ENCODE peak calls at places on chromosomes 16 and 17, in four cellular contexts. One of them, this sample, is unnamed.

GRCh38 chr17:50033316-50033715 is 22.6 kb upstream of the ITGA3 start:
- DNase-seq in tibial nerve: no peak
- DNase-seq in uterus: no peak
- DNase-seq in A549: no peak
- DNase-seq in this sample: no peak

GRCh38 chr16:59088401-59088800 is 354.3 kb upstream of the GOT2 start:
- DNase-seq in A549: no peak
- DNase-seq in uterus: no peak
- DNase-seq in tibial nerve: no peak
- DNase-seq in this sample: no peak

GRCh38 chr16:53891409-53892139 is 187.6 kb downstream of the FTO start:
- DNase-seq in uterus: no peak
- DNase-seq in A549: no peak
- DNase-seq in tibial nerve: no peak
- DNase-seq in this sample: no peak

GRCh38 chr17:61275395-61275794 is 124.2 kb upstream of the TBX2 start:
- DNase-seq in tibial nerve: no peak
- DNase-seq in A549: no peak
- DNase-seq in uterus: no peak
- DNase-seq in this sample: no peak

GRCh38 chr17:73769480-73769879 is 125.2 kb upstream of the SDK2 start:
- DNase-seq in tibial nerve: no peak
- DNase-seq in uterus: no peak
- DNase-seq in A549: no peak
- DNase-seq in this sample: no peak

GRCh38 chr17:1480747-1481465 is 11.6 kb downstream of the MYO1C start:
- DNase-seq in tibial nerve: no peak
- DNase-seq in A549: no peak
- DNase-seq in uterus: no peak
- DNase-seq in this sample: no peak

GRCh38 chr17:28908640-28909098 is 5.8 kb upstream of the DHRS13 start:
- DNase-seq in uterus: peak; percentile 73
- DNase-seq in A549: no peak
- DNase-seq in tibial nerve: no peak
- DNase-seq in this sample: no peak

GRCh38 chr17:47810200-47810821 is 11.3 kb downstream of the OSBPL7 start:
- DNase-seq in uterus: no peak
- DNase-seq in A549: peak; percentile 75
- DNase-seq in tibial nerve: no peak
- DNase-seq in this sample: no peak

GRCh38 chr16:82530883-82531282 is 95.9 kb upstream of the CDH13 start:
- DNase-seq in uterus: no peak
- DNase-seq in tibial nerve: no peak
- DNase-seq in A549: no peak
- DNase-seq in this sample: no peak

GRCh38 chr17:50686494-50687199 is 21.1 kb downstream of the ANKRD40 start:
- DNase-seq in A549: peak; percentile 93
- DNase-seq in tibial nerve: no peak
- DNase-seq in uterus: peak; percentile 88
- DNase-seq in this sample: peak; percentile 89

GRCh38 chr16:54628796-54629625 is 301.7 kb upstream of the IRX5 start:
- DNase-seq in uterus: no peak
- DNase-seq in A549: no peak
- DNase-seq in tibial nerve: no peak
- DNase-seq in this sample: no peak

GRCh38 chr17:58488428-58488890 is 251 bp upstream of the HSF5 start:
- DNase-seq in uterus: no peak
- DNase-seq in tibial nerve: no peak
- DNase-seq in A549: no peak
- DNase-seq in this sample: no peak

GRCh38 chr17:18157354-18157985 is 26.2 kb upstream of the ALKBH5 start:
- DNase-seq in A549: no peak
- DNase-seq in uterus: no peak
- DNase-seq in tibial nerve: no peak
- DNase-seq in this sample: no peak

GRCh38 chr16:49855822-49856740 is at the start of gene ZNF423:
- DNase-seq in tibial nerve: no peak
- DNase-seq in uterus: peak; percentile 40
- DNase-seq in A549: no peak
- DNase-seq in this sample: no peak

GRCh38 chr17:11981862-11982261 is 15.4 kb downstream of the ZNF18 start:
- DNase-seq in A549: no peak
- DNase-seq in tibial nerve: no peak
- DNase-seq in uterus: no peak
- DNase-seq in this sample: no peak

GRCh38 chr16:10625595-10626357 is 45.4 kb upstream of the EMP2 start:
- DNase-seq in tibial nerve: no peak
- DNase-seq in A549: peak; percentile 29
- DNase-seq in uterus: no peak
- DNase-seq in this sample: no peak

GRCh38 chr17:3910420-3911270 is 5.6 kb downstream of the P2RX1 start:
- DNase-seq in A549: no peak
- DNase-seq in uterus: no peak
- DNase-seq in tibial nerve: no peak
- DNase-seq in this sample: no peak
- H3K4me3 ChIP-seq in A549: no peak overlapping the region
- H3K4me3 ChIP-seq in uterus: no peak overlapping the region
- H3K4me3 ChIP-seq in tibial nerve: no peak overlapping the region
- H3K4me3 ChIP-seq in this sample: no peak overlapping the region

DNA sequence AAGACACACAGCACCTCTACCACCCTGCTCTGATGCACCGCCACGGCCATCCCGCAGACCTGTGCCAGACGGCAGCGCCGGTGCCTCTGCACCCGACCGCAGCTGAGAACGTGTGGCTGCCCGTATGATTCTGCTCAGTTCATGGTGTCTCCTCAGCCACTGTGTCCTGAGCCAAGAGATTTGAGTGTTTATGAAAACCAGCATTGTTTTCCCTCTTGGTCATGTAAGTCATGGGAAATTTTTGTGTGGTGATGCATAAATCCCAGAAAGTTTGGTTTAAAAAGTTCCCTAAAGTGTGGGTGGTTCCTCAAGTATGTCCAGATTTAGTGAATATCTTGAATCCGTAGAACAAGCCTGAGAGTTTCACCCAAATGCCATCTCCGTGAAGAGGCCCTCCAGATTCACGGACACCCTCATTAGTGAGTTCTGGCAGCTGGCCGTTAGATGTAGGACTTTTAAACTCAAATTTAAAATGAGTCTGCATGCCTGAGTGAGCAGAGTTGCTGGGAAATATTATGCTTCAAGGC is 57.6 kb downstream of the CDRT4 start:
- DNase-seq in A549: no peak
- DNase-seq in uterus: peak; percentile 50
- DNase-seq in tibial nerve: peak; percentile 47
- DNase-seq in this sample: no peak
- H3K4me3 ChIP-seq in A549: no peak overlapping the region
- H3K4me3 ChIP-seq in uterus: peak overlapping the region; percentile 11
- H3K4me3 ChIP-seq in tibial nerve: peak overlapping the region; percentile 48
- H3K4me3 ChIP-seq in this sample: peak overlapping the region; percentile 58

DNA sequence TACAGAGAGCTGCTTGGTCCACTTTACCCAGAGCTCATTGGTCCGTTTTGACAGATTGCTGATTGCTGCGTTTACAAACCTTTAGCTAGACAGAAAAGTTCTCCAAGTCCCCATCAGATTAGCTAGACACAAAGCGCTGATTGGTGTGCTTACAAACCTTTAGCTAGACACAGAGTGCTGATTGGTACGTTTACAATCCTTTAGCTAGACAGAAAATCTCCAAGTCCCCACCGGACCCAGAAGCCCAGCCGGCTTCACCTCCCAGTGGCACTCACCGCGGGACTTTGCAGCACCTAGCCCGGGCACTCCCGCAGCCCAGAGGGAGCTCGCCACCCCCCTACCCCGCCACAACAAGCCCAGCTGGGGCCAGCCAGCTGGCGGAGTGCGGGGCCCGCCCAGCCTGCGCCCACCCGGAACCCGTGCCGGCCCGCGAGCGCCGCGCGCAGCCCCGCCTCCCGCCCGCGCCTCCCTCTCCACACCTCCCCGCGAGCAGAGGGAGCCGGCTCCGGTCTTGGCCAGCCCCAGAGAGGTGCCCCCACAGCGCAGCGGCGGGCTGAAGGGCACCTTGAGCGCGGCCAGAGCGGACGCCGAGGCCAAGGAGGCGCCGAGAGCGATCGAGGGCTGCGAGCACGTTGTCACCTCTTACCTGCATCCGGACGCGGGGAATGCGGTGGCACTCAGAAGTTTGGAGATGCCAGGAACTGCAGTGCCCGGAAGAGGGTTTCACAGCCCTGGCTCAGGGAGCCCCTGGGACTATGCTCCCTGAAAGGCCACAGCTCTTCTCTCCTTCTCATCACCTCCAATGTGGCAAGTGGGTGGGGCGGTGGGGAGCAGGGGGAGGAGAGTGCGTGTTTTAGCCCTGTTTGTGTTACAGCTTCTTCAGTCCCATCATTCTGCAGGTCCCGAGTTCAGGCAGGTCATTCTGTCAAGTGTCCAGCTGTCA is 1504.5 kb downstream of the CDH11 start:
- DNase-seq in A549: no peak
- DNase-seq in tibial nerve: no peak
- DNase-seq in uterus: no peak
- DNase-seq in this sample: no peak
- H3K4me3 ChIP-seq in A549: peak overlapping the region; percentile 61
- H3K4me3 ChIP-seq in tibial nerve: peak overlapping the region; percentile 42
- H3K4me3 ChIP-seq in uterus: peak overlapping the region; percentile 20
- H3K4me3 ChIP-seq in this sample: peak overlapping the region; percentile 43

DNA sequence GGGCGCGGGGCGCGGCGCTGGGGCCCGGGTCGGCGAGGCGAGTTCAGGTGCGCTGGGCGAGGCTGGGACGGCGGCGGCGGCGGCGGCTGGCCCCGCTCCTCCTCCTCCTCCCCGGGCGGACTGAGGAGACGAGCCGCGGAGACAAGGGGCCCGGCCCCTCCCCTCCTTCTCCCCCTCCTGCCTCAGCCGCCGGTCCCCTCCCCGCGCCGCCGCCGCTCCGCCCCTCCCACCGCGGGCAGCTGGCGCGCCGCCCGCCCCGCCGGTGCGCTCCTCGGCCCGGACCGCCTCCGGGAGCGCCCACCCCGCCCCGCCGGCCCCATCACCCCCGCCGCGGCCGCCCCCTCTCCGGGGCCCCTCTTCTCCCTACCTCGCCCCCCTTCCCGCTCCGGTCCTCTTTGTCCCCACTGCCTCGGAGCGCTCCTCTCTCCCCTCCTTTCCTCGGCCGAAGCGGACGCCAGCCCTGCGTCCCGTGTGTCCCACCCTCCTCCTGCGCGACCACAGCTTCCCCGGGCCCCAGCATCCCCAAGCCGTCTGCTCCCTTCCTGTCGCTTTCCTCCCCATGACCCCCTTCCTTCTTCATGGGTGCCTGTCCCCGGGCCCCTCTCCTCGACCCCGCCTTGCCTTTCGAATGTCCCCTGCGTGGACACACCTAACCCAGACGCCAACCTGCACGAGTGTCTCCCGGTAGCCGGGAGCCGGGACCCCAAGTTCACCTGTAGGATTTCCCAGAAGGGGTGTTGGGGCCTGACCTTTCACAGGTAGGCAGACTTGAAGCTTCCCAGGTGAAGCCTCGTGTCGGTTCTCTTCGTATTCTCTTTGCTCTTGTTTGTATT is at the start of gene TOX3:
- DNase-seq in uterus: no peak
- DNase-seq in tibial nerve: no peak
- DNase-seq in A549: no peak
- DNase-seq in this sample: no peak
- H3K4me3 ChIP-seq in uterus: peak within 1 kb of the TSS; percentile 28
- H3K4me3 ChIP-seq in tibial nerve: peak within 1 kb of the TSS; percentile 45
- H3K4me3 ChIP-seq in A549: peak within 1 kb of the TSS; percentile 62
- H3K4me3 ChIP-seq in this sample: peak within 1 kb of the TSS; percentile 37